ENCODE peak calls at places on chromosomes 11 and 22, in six cellular contexts. One of them, this sample, is unnamed.

GRCh38 chr11:61171907-61172306 is 10.7 kb upstream of the VPS37C start:
- DNase-seq in sigmoid colon: no peak
- DNase-seq in K562: no peak
- DNase-seq in psoas muscle: no peak
- DNase-seq in heart right ventricle: no peak
- DNase-seq in GM23338: no peak
- DNase-seq in this sample: no peak

GRCh38 chr22:29079218-29079901 is 6.5 kb downstream of the KREMEN1 start:
- DNase-seq in heart right ventricle: no peak
- DNase-seq in GM23338: no peak
- DNase-seq in psoas muscle: no peak
- DNase-seq in sigmoid colon: no peak
- DNase-seq in K562: no peak
- DNase-seq in this sample: no peak

GRCh38 chr22:50299724-50300619 is 7.5 kb downstream of the PLXNB2 start:
- DNase-seq in psoas muscle: no peak
- DNase-seq in K562: no peak
- DNase-seq in GM23338: peak
- DNase-seq in heart right ventricle: peak
- DNase-seq in sigmoid colon: no peak
- DNase-seq in this sample: no peak

GRCh38 chr11:111347002-111347722 is 31.9 kb downstream of the POU2AF1 start:
- DNase-seq in sigmoid colon: peak
- DNase-seq in K562: no peak
- DNase-seq in heart right ventricle: no peak
- DNase-seq in psoas muscle: peak
- DNase-seq in GM23338: no peak
- DNase-seq in this sample: no peak

GRCh38 chr11:106389096-106389495 is 311.6 kb downstream of the AASDHPPT start:
- DNase-seq in psoas muscle: no peak
- DNase-seq in sigmoid colon: no peak
- DNase-seq in heart right ventricle: no peak
- DNase-seq in GM23338: no peak
- DNase-seq in K562: no peak
- DNase-seq in this sample: no peak

GRCh38 chr11:5300246-5300645 is 1.5 kb downstream of the OR51B4 start:
- DNase-seq in psoas muscle: no peak
- DNase-seq in GM23338: no peak
- DNase-seq in sigmoid colon: no peak
- DNase-seq in K562: no peak
- DNase-seq in heart right ventricle: no peak
- DNase-seq in this sample: no peak

GRCh38 chr11:73866586-73866996 is 10.1 kb downstream of the COA4 start:
- DNase-seq in heart right ventricle: no peak
- DNase-seq in GM23338: no peak
- DNase-seq in psoas muscle: no peak
- DNase-seq in K562: no peak
- DNase-seq in sigmoid colon: peak
- DNase-seq in this sample: no peak

GRCh38 chr11:46367244-46367915 is 14.1 kb upstream of the MDK start:
- DNase-seq in K562: peak
- DNase-seq in sigmoid colon: peak
- DNase-seq in heart right ventricle: peak
- DNase-seq in GM23338: peak
- DNase-seq in psoas muscle: peak
- DNase-seq in this sample: peak

GRCh38 chr11:95831198-95831883 is 41.0 kb downstream of the CEP57 start:
- DNase-seq in psoas muscle: no peak
- DNase-seq in GM23338: no peak
- DNase-seq in heart right ventricle: no peak
- DNase-seq in sigmoid colon: no peak
- DNase-seq in K562: no peak
- DNase-seq in this sample: no peak

GRCh38 chr11:65810046-65810868 is 23.4 kb downstream of the OVOL1 start:
- DNase-seq in K562: no peak
- DNase-seq in GM23338: no peak
- DNase-seq in sigmoid colon: no peak
- DNase-seq in psoas muscle: no peak
- DNase-seq in heart right ventricle: no peak
- DNase-seq in this sample: no peak

GRCh38 chr11:36509265-36509664 is 807 bp downstream of the TRAF6 start:
- DNase-seq in sigmoid colon: no peak
- DNase-seq in heart right ventricle: no peak
- DNase-seq in K562: peak
- DNase-seq in psoas muscle: no peak
- DNase-seq in GM23338: peak
- DNase-seq in this sample: no peak

GRCh38 chr11:107397357-107397756 is 60.3 kb downstream of the CWF19L2 start:
- DNase-seq in heart right ventricle: no peak
- DNase-seq in GM23338: peak
- DNase-seq in psoas muscle: no peak
- DNase-seq in K562: peak
- DNase-seq in sigmoid colon: no peak
- DNase-seq in this sample: no peak

GRCh38 chr11:90288207-90288821 is 65.5 kb upstream of the CHORDC1 start:
- DNase-seq in K562: peak
- DNase-seq in GM23338: peak
- DNase-seq in psoas muscle: no peak
- DNase-seq in sigmoid colon: no peak
- DNase-seq in heart right ventricle: no peak
- DNase-seq in this sample: no peak

GRCh38 chr22:42814215-42814614 is 42.9 kb downstream of the ARFGAP3 start:
- DNase-seq in K562: no peak
- DNase-seq in sigmoid colon: no peak
- DNase-seq in psoas muscle: no peak
- DNase-seq in heart right ventricle: no peak
- DNase-seq in GM23338: no peak
- DNase-seq in this sample: no peak

GRCh38 chr11:33899383-33900037 is 7.6 kb upstream of the LMO2 start:
- DNase-seq in psoas muscle: peak
- DNase-seq in GM23338: no peak
- DNase-seq in K562: peak
- DNase-seq in sigmoid colon: peak
- DNase-seq in heart right ventricle: peak
- DNase-seq in this sample: no peak

GRCh38 chr11:117179048-117179999 is 781 bp downstream of the SIDT2 start:
- DNase-seq in sigmoid colon: peak
- DNase-seq in heart right ventricle: peak
- DNase-seq in psoas muscle: no peak
- DNase-seq in GM23338: no peak
- DNase-seq in K562: peak
- DNase-seq in this sample: no peak

GRCh38 chr11:47944555-47945128 is 35.7 kb upstream of the PTPRJ start:
- DNase-seq in K562: no peak
- DNase-seq in psoas muscle: no peak
- DNase-seq in GM23338: no peak
- DNase-seq in heart right ventricle: no peak
- DNase-seq in sigmoid colon: no peak
- DNase-seq in this sample: no peak

GRCh38 chr11:105024394-105024793 is 1.4 kb upstream of the CASP5 start:
- DNase-seq in K562: no peak
- DNase-seq in psoas muscle: no peak
- DNase-seq in GM23338: no peak
- DNase-seq in sigmoid colon: no peak
- DNase-seq in heart right ventricle: no peak
- DNase-seq in this sample: no peak

GRCh38 chr11:21622995-21623394 is 569.9 kb upstream of the ANO5 start:
- DNase-seq in heart right ventricle: no peak
- DNase-seq in GM23338: no peak
- DNase-seq in K562: no peak
- DNase-seq in psoas muscle: no peak
- DNase-seq in sigmoid colon: no peak
- DNase-seq in this sample: no peak

GRCh38 chr11:64624869-64625481 is 34.0 kb downstream of the SLC22A12 start:
- DNase-seq in psoas muscle: no peak
- DNase-seq in sigmoid colon: no peak
- DNase-seq in heart right ventricle: no peak
- DNase-seq in GM23338: no peak
- DNase-seq in K562: no peak
- DNase-seq in this sample: no peak

GRCh38 chr22:49768961-49769690 is 58.5 kb downstream of the BRD1 start:
- DNase-seq in heart right ventricle: no peak
- DNase-seq in sigmoid colon: peak
- DNase-seq in GM23338: no peak
- DNase-seq in psoas muscle: peak
- DNase-seq in K562: no peak
- DNase-seq in this sample: no peak

GRCh38 chr11:79082920-79083319 is 357.9 kb downstream of the TENM4 start:
- DNase-seq in sigmoid colon: no peak
- DNase-seq in psoas muscle: no peak
- DNase-seq in GM23338: no peak
- DNase-seq in K562: no peak
- DNase-seq in heart right ventricle: no peak
- DNase-seq in this sample: no peak

GRCh38 chr11:116791002-116791812 is 472 bp downstream of the APOA5 start:
- DNase-seq in heart right ventricle: peak
- DNase-seq in sigmoid colon: peak
- DNase-seq in GM23338: peak
- DNase-seq in psoas muscle: peak
- DNase-seq in K562: peak
- DNase-seq in this sample: peak

GRCh38 chr11:116638463-116638862 is 134.3 kb downstream of the BUD13 start:
- DNase-seq in psoas muscle: no peak
- DNase-seq in sigmoid colon: no peak
- DNase-seq in GM23338: no peak
- DNase-seq in heart right ventricle: no peak
- DNase-seq in K562: no peak
- DNase-seq in this sample: no peak

GRCh38 chr22:30824711-30825110 is 130.0 kb downstream of the OSBP2 start:
- DNase-seq in heart right ventricle: no peak
- DNase-seq in psoas muscle: no peak
- DNase-seq in K562: no peak
- DNase-seq in GM23338: no peak
- DNase-seq in sigmoid colon: peak
- DNase-seq in this sample: no peak

GRCh38 chr11:100827934-100828661 is 141.0 kb downstream of the ARHGAP42 start:
- DNase-seq in GM23338: peak
- DNase-seq in heart right ventricle: no peak
- DNase-seq in psoas muscle: no peak
- DNase-seq in K562: no peak
- DNase-seq in sigmoid colon: no peak
- DNase-seq in this sample: peak

GRCh38 chr11:119607726-119608125 is 121.3 kb downstream of the NECTIN1 start:
- DNase-seq in psoas muscle: no peak
- DNase-seq in heart right ventricle: no peak
- DNase-seq in GM23338: no peak
- DNase-seq in K562: no peak
- DNase-seq in sigmoid colon: no peak
- DNase-seq in this sample: no peak

GRCh38 chr11:127017482-127017881 is 16.9 kb upstream of the KIRREL3 start:
- DNase-seq in heart right ventricle: no peak
- DNase-seq in psoas muscle: no peak
- DNase-seq in K562: peak
- DNase-seq in sigmoid colon: no peak
- DNase-seq in GM23338: peak
- DNase-seq in this sample: no peak
- TF ChIP-seq CTCF in heart right ventricle: no peak
- TF ChIP-seq CTCF in psoas muscle: no peak
- TF ChIP-seq CTCF in K562: peak
- TF ChIP-seq CTCF in sigmoid colon: no peak
- TF ChIP-seq CTCF in GM23338: peak
- TF ChIP-seq CTCF in this sample: peak

GRCh38 chr11:126573325-126574076 is 218.0 kb downstream of the ST3GAL4 start:
- DNase-seq in sigmoid colon: no peak
- DNase-seq in GM23338: peak
- DNase-seq in K562: peak
- DNase-seq in heart right ventricle: no peak
- DNase-seq in psoas muscle: no peak
- DNase-seq in this sample: no peak
- TF ChIP-seq CTCF in sigmoid colon: no peak
- TF ChIP-seq CTCF in GM23338: peak
- TF ChIP-seq CTCF in K562: peak
- TF ChIP-seq CTCF in heart right ventricle: no peak
- TF ChIP-seq CTCF in psoas muscle: no peak
- TF ChIP-seq CTCF in this sample: peak

DNA sequence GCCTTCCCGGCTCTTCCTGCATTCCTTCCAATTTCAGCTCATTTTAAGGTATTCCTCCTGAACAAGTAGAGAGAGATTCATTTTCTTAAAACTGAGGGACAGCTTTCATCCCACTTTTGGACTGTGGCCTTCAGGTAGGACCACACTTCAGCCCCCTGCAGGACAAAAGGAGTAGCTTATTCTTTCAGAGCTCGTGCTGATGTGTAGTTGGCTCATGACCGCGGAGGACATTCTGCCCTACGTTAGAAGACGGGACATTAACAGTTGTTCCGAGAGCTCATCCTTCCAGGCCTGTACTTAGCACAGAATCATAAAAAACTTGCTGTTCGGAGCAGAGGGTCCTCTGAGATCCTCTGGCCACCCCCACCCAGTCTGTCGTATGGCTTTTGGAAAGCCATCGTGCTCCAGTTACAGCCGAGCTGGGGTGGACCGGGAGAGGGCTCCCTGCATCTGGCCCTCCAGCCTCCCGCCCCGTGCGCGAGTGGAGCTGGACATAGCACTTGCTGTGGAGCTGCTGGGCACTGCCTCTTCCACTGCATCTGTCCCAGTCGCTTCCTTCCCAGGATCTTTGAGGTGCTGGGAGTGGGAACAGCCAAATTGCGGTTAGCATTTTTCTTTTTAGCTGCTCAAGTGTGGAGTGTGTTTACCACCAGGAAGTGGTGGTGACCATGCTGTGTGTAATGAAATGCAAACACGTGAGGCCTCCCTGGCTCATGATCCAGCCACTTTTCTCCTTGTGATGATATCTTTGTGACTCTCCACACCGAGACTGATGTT is 250.3 kb downstream of the TBC1D22A start:
- DNase-seq in heart right ventricle: no peak
- DNase-seq in GM23338: peak
- DNase-seq in sigmoid colon: peak
- DNase-seq in psoas muscle: no peak
- DNase-seq in K562: peak
- DNase-seq in this sample: no peak
- TF ChIP-seq CTCF in heart right ventricle: no peak
- TF ChIP-seq CTCF in GM23338: peak
- TF ChIP-seq CTCF in sigmoid colon: no peak
- TF ChIP-seq CTCF in psoas muscle: no peak
- TF ChIP-seq CTCF in K562: no peak
- TF ChIP-seq CTCF in this sample: peak

DNA sequence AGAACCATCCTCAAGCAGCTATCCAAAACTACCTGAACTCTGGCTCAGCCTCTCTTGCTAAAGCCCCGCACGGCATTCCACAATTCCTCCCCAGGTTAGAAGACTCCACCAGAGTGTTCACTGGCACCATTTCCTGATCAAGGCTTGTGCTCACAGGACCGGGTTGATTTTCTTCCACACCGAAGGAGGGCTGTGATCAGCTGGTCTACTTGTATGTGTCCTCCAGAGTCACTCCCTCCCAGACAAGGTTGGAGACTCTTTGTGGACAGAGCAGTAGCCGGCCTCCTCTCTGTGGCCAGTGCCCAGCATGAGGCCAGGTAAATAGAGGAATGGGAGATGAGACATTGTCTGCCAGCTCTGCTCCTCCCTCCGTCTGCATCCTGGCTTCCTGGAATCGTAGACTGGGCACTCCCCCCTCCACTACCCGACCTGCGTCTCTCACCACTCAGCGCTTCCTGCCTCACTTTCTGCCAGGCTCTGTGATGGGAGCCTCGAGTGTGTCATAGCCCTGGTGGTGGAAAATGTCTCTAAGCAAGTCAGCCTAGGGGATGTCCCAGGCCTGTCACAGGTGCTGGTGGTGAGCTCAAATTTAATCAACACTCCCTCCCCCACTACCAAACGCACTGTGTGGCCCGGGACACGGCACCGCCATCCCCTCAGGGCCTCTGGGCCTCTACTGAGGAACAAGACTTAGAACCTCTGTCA is 12.5 kb upstream of the TMPRSS6 start:
- DNase-seq in K562: no peak
- DNase-seq in sigmoid colon: no peak
- DNase-seq in psoas muscle: no peak
- DNase-seq in heart right ventricle: no peak
- DNase-seq in GM23338: peak
- DNase-seq in this sample: no peak
- TF ChIP-seq CTCF in K562: no peak
- TF ChIP-seq CTCF in sigmoid colon: no peak
- TF ChIP-seq CTCF in psoas muscle: no peak
- TF ChIP-seq CTCF in heart right ventricle: no peak
- TF ChIP-seq CTCF in GM23338: no peak
- TF ChIP-seq CTCF in this sample: no peak

This sample was measured in progenitor cell of endocrine pancreas.